ENCODE peak calls at places on chromosomes 2 and 18, in four cellular contexts. P is breast epithelium; C is PC-9; J is CD8-positive, alpha-beta T cell. N is an unnamed sample. For H3K4me1 and H3K27me3, the result is how much of the 10 kb centered on the place peaks cover.

GRCh38 chr2:1306029-1306686 is 107.1 kb upstream of the TPO start:
- DNase-seq in J (no peak), C (no peak), P (no peak), N (no peak)

GRCh38 chr2:132542953-132543569 is 126.5 kb downstream of the GPR39 start:
- DNase-seq in J (no peak), C (no peak), P (no peak), N (no peak)

GRCh38 chr2:160367887-160368286 is 125.7 kb downstream of the RBMS1 start:
- DNase-seq in C (peak), J (no peak), P (no peak), N (no peak)

GRCh38 chr18:80193701-80194100 is 53.6 kb downstream of the PARD6G start:
- DNase-seq in J (no peak), C (no peak), P (no peak), N (no peak)

GRCh38 chr2:233389601-233390125 is 35.4 kb downstream of the DGKD start:
- DNase-seq in P (no peak), J (no peak), C (no peak), N (no peak)

GRCh38 chr2:7745369-7745768 is 828.2 kb downstream of the RNF144A start:
- DNase-seq in P (peak), C (no peak), J (no peak), N (no peak)

GRCh38 chr2:101406867-101407266 is 19.6 kb upstream of the CREG2 start:
- DNase-seq in C (no peak), P (no peak), J (no peak), N (no peak)

GRCh38 chr2:219003979-219004378 is 10.8 kb upstream of the CRYBA2 start:
- DNase-seq in J (no peak), C (no peak), P (no peak), N (no peak)

GRCh38 chr2:197079832-197080555 is 153.5 kb upstream of the PGAP1 start:
- DNase-seq in P (no peak), C (no peak), J (no peak), N (no peak)

GRCh38 chr2:226909836-226910235 is 74.0 kb downstream of the RHBDD1 start:
- DNase-seq in C (no peak), P (no peak), J (no peak), N (no peak)

GRCh38 chr2:119366161-119366648 is 429 bp downstream of the C2orf76 start:
- DNase-seq in P (no peak), C (no peak), J (no peak), N (no peak)

GRCh38 chr2:125398738-125399473 is 1257.1 kb upstream of the GYPC start:
- DNase-seq in P (no peak), J (no peak), C (no peak), N (no peak)

GRCh38 chr2:71944183-71944550 is 203.5 kb downstream of the CYP26B1 start:
- DNase-seq in C (no peak), J (no peak), P (no peak), N (no peak)

GRCh38 chr2:113890253-113891235 is 655 bp downstream of the ACTR3 start:
- DNase-seq in C (peak), J (peak), P (peak), N (peak)

GRCh38 chr18:75727479-75727878 is 300.0 kb upstream of the SMIM21 start:
- DNase-seq in C (peak), J (no peak), P (no peak), N (no peak)

GRCh38 chr2:211599146-211599545 is 939.5 kb downstream of the ERBB4 start:
- DNase-seq in J (no peak), C (no peak), P (no peak), N (no peak)

GRCh38 chr2:126749537-126749936 is 93.6 kb downstream of the GYPC start:
- DNase-seq in J (no peak), P (no peak), C (no peak), N (no peak)
- TF ChIP-seq CTCF in J (no peak), P (no peak), C (no peak), N (no peak)

DNA sequence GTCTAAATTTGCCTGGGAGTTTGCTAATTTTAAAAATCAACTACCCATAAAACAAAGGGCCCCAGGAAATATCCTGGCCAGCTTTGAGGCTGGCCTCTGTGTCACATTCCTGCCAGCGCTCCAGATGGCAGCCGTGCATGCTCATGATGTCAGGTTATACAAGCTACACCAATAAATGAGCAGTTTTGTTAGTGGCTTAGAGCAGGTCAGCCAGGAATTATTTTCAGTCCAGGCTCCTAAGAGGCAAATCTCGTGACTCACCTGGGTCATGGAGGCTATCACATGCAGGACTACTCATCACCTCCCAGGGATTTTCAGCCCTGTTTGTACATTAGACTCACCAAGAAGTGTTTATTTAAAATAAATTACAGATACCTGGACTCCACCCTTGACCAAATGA is 31.7 kb downstream of the ABHD3 start:
- DNase-seq in J (no peak), P (no peak), C (peak), N (no peak)
- H3K4me1 ChIP-seq in J (under half), P (under half), C (half or more), N (under half)

GRCh38 chr2:176188218-176188968 is at the start of gene HOXD1:
- DNase-seq in P (no peak), J (no peak), C (no peak), N (no peak)

GRCh38 chr2:176187306-176188217 is 906 bp upstream of the HOXD1 start:
- DNase-seq in C (no peak), J (no peak), P (no peak), N (no peak)

GRCh38 chr2:176188969-176189665 is 649 bp downstream of the HOXD1 start:
- DNase-seq in J (no peak), C (no peak), P (no peak), N (no peak)

GRCh38 chr2:176184749-176185148 is 3.7 kb upstream of the HOXD1 start:
- DNase-seq in J (no peak), C (no peak), P (no peak), N (no peak)

DNA sequence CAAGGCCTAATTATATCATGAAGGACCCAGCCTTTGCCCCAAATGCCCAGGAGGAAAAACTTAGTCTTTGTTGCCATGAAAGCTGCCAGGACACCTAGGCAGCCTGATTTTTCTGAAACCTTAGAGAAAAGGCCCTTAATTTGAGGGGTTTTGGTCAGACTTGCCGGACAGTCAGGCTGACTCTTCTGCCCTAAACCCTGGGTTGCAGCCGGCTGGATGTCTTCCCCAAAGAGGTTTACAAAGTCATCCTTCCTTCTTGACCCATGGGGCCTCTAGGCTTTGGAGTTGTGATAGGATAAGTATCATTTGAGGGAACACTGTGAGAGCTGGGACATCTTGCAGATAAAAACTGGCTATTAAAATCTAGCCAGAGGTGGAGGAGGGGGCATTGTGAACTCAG is 2.4 kb upstream of the HOXD1 start:
- DNase-seq in C (no peak), J (no peak), P (no peak), N (no peak)
- H3K27me3 ChIP-seq in C (under half), J (under half), P (under half), N (under half)

DNA sequence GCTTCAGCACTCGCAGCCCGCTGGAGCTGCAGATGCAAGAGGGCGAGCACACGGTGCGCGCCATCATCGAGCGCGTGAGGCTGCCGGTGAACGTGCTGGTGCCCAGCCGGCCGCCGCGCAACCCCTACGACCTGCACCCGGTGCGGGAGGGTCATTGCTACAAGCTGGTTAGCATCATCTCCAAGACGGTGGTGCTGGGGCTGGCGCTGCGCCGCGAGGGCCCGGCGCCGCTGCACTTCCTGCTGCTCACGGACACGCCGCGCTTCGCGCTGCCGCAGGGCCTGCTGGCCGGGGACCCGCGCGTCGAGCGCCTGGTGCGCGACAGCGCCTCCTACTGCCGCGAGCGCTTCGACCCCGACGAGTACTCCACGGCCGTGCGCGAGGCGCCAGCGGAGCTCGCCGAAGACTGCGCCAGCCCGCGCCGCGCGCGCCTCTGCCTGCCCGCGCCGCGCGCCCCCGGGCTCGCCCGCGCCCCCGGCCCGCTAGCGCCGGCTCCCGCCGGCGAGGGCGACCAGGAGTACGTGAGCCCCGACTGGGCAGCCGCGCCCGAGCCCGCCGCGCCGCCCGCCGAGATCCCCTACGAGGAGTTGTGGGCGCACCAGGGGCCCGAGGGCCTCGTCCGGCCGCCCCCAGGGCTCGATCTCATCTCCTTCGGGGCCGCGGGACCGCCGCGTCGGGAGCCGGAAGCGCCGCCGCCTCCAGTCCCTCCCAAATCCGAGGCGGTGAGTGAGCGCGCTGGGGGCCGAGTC is 11.8 kb downstream of the GAREM2 start:
- DNase-seq in P (no peak), C (peak), J (peak), N (no peak)
- TF ChIP-seq CTCF in P (no peak), C (no peak), J (peak), N (peak)

GRCh38 chr2:44942304-44943030 is 965 bp downstream of the SIX3 start:
- DNase-seq in J (no peak), C (no peak), P (no peak), N (no peak)

GRCh38 chr2:44941551-44942234 is at the start of gene SIX3:
- DNase-seq in P (no peak), J (no peak), C (peak), N (no peak)

GRCh38 chr2:44943693-44944101 is 2.2 kb downstream of the SIX3 start:
- DNase-seq in C (no peak), J (no peak), P (no peak), N (no peak)

GRCh38 chr2:44944102-44944951 is 2.8 kb downstream of the SIX3 start:
- DNase-seq in P (no peak), C (no peak), J (no peak), N (no peak)

GRCh38 chr2:44943031-44943692 is 1.7 kb downstream of the SIX3 start:
- DNase-seq in C (no peak), J (no peak), P (no peak), N (no peak)
- H3K4me1 ChIP-seq in C (under half), J (under half), P (under half), N (half or more)

DNA sequence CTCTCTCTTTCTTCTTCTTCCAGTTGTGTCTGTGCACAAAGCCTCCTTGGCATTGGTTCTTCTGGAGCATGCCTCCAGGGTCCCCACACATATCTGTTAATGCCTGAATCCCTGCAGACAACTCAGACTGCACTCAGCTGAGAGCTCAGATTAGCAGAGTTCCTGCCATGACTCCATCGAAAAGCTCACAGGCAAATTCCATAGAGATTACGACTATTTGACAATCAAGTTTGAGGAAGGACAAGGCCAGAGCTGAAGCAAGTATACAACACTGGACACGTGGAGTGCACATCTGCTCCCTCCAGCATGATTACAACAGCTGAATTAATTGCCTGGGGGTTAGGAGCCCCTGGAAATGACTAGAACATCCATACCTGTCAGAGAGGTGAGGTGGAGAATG is 190.7 kb downstream of the INSIG2 start:
- DNase-seq in P (no peak), C (no peak), J (no peak), N (no peak)
- H3K27me3 ChIP-seq in P (under half), C (under half), J (under half), N (under half)

N was measured in esophagus squamous epithelium.